ENCODE peak calls at places on chromosomes 4 and X, in seven cellular contexts. D is stimulated activated CD4-positive, alpha-beta T cell treated with anti-CD3 and anti-CD28 coated beads, Interleukin-4, amount 100 ng/mL, for 48 hours; R is RPMI7951; M is fibroblast of mammary gland; O is Kasumi-1; C is sigmoid colon; K is AG09309. Z is an unnamed sample.

GRCh38 chrX:128781506-128781905 is 729.3 kb upstream of the ACTRT1 start:
- DNase-seq in D (no peak), R (peak), M (no peak), O (peak), C (no peak), K (no peak), Z (no peak)

GRCh38 chr4:1285790-1286553 is 3.7 kb upstream of the MAEA start:
- DNase-seq in D (peak), R (peak), M (peak), O (no peak), C (no peak), K (no peak), Z (peak)

GRCh38 chr4:37748546-37748945 is 62.4 kb upstream of the RELL1 start:
- DNase-seq in D (no peak), R (no peak), M (no peak), O (peak), C (no peak), K (no peak), Z (no peak)

GRCh38 chr4:1714303-1715001 is 2.3 kb upstream of the SLBP start:
- DNase-seq in D (no peak), R (no peak), M (peak), O (no peak), C (no peak), K (no peak), Z (no peak)

GRCh38 chr4:145437466-145437865 is 44.2 kb upstream of the SMAD1 start:
- DNase-seq in D (no peak), R (no peak), M (no peak), O (no peak), C (no peak), K (no peak), Z (no peak)

GRCh38 chr4:63578383-63578782 is 830.9 kb downstream of the TECRL start:
- DNase-seq in D (no peak), R (no peak), M (no peak), O (no peak), C (no peak), K (no peak), Z (no peak)

GRCh38 chrX:46547857-46548256 is 2.6 kb upstream of the ZNF674 start:
- DNase-seq in D (no peak), R (peak), M (peak), O (no peak), C (no peak), K (peak), Z (no peak)

GRCh38 chrX:13685126-13685763 is 3.7 kb upstream of the RAB9A start:
- DNase-seq in D (no peak), R (peak), M (peak), O (no peak), C (no peak), K (no peak), Z (no peak)

GRCh38 chr4:124722069-124722468 is 9.5 kb upstream of the ANKRD50 start:
- DNase-seq in D (no peak), R (peak), M (peak), O (no peak), C (no peak), K (no peak), Z (no peak)

GRCh38 chr4:152247271-152247975 is 288.5 kb downstream of the FBXW7 start:
- DNase-seq in D (no peak), R (peak), M (no peak), O (no peak), C (no peak), K (no peak), Z (no peak)

Z was measured in stimulated activated CD8-positive, alpha-beta memory T cell treated with anti-CD3 and anti-CD28 coated beads, Interleukin-7, amount 100 ng/mL, for 4 hours.